ENCODE peak calls at places on chromosome 6, in five cellular contexts. One of them, this sample, is unnamed.

GRCh38 chr6:131182991-131183425 is 47.7 kb downstream of the AKAP7 start:
- DNase-seq in K562: peak
- DNase-seq in endothelial cell of umbilical vein: peak
- DNase-seq in A549: peak
- DNase-seq in GM12878: no peak
- DNase-seq in this sample: peak

GRCh38 chr6:142152731-142153130 is 5.7 kb downstream of the VTA1 start:
- DNase-seq in endothelial cell of umbilical vein: peak
- DNase-seq in A549: no peak
- DNase-seq in K562: no peak
- DNase-seq in GM12878: no peak
- DNase-seq in this sample: no peak

GRCh38 chr6:7341989-7342742 is 29.2 kb upstream of the SSR1 start:
- DNase-seq in A549: no peak
- DNase-seq in endothelial cell of umbilical vein: no peak
- DNase-seq in GM12878: no peak
- DNase-seq in K562: peak
- DNase-seq in this sample: peak

GRCh38 chr6:79711167-79711566 is 80.0 kb downstream of the SH3BGRL2 start:
- DNase-seq in K562: no peak
- DNase-seq in GM12878: no peak
- DNase-seq in endothelial cell of umbilical vein: no peak
- DNase-seq in A549: no peak
- DNase-seq in this sample: no peak

GRCh38 chr6:158707120-158707519 is 57.3 kb downstream of the SYTL3 start:
- DNase-seq in GM12878: no peak
- DNase-seq in endothelial cell of umbilical vein: peak
- DNase-seq in K562: peak
- DNase-seq in A549: peak
- DNase-seq in this sample: no peak

GRCh38 chr6:10412165-10412947 is 2.5 kb downstream of the TFAP2A start:
- DNase-seq in A549: peak
- DNase-seq in endothelial cell of umbilical vein: no peak
- DNase-seq in GM12878: no peak
- DNase-seq in K562: no peak
- DNase-seq in this sample: no peak

GRCh38 chr6:56902551-56903464 is 52.1 kb upstream of the BEND6 start:
- DNase-seq in K562: peak
- DNase-seq in A549: no peak
- DNase-seq in endothelial cell of umbilical vein: peak
- DNase-seq in GM12878: no peak
- DNase-seq in this sample: peak

GRCh38 chr6:26394289-26394688 is 7.8 kb upstream of the BTN3A1 start:
- DNase-seq in endothelial cell of umbilical vein: peak
- DNase-seq in K562: no peak
- DNase-seq in GM12878: no peak
- DNase-seq in A549: peak
- DNase-seq in this sample: peak

GRCh38 chr6:21263531-21264287 is 329.8 kb upstream of the SOX4 start:
- DNase-seq in endothelial cell of umbilical vein: no peak
- DNase-seq in A549: no peak
- DNase-seq in GM12878: peak
- DNase-seq in K562: peak
- DNase-seq in this sample: no peak

DNA sequence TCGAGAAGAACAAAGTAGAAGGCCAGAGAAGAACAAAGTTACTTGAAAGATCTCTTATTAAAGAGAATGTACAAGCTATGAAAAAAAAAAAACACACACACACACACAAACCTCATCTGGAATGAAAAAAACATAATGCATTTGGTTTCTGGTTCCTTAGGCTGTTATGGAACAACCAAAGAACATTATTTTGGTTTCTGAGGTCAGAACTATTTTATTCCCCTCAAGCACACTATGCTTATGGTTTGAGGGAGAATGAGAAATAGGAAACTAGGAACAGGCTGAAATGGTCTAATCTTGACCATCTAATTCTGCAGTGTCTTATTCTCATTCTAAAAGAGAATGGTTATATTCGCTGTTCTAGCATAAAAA is 8.8 kb downstream of the PRDM1 start:
- DNase-seq in A549: no peak
- DNase-seq in endothelial cell of umbilical vein: no peak
- DNase-seq in GM12878: no peak
- DNase-seq in K562: no peak
- DNase-seq in this sample: no peak
- H3K27ac ChIP-seq in A549: no peak
- H3K27ac ChIP-seq in endothelial cell of umbilical vein: no peak
- H3K27ac ChIP-seq in GM12878: no peak
- H3K27ac ChIP-seq in K562: no peak
- H3K27ac ChIP-seq in this sample: no peak

GRCh38 chr6:50998905-50999304 is 180.2 kb downstream of the TFAP2B start:
- DNase-seq in K562: no peak
- DNase-seq in endothelial cell of umbilical vein: no peak
- DNase-seq in A549: no peak
- DNase-seq in GM12878: no peak
- DNase-seq in this sample: no peak
- TF ChIP-seq MYC in K562: no peak
- TF ChIP-seq MYC in endothelial cell of umbilical vein: no peak
- TF ChIP-seq MYC in A549: no peak
- TF ChIP-seq MYC in GM12878: no peak
- TF ChIP-seq MYC in this sample: no peak

DNA sequence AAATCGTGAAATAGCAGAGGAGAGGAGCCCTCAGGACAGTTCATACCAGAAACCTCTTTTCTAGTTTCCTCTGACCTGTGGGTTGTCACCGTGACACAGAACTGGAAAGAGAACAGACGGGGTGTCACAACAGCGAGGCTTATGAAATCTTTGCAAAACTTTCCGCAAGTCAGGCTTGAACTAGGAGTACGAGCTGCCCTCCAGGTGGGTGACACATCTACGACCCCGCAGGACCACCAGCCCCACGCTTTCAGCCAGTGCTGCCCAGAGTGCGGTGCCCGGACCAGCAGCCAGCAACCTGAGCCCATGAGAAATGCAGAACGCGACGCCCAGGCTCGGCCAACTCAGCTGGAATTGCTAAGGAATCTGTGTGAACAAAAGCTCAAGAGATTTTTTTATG is 30.8 kb downstream of the WRNIP1 start:
- DNase-seq in GM12878: no peak
- DNase-seq in A549: no peak
- DNase-seq in K562: no peak
- DNase-seq in endothelial cell of umbilical vein: no peak
- DNase-seq in this sample: no peak
- H3K27ac ChIP-seq in GM12878: no peak
- H3K27ac ChIP-seq in A549: no peak
- H3K27ac ChIP-seq in K562: no peak
- H3K27ac ChIP-seq in endothelial cell of umbilical vein: no peak
- H3K27ac ChIP-seq in this sample: no peak

GRCh38 chr6:168962886-168963285 is 290.8 kb downstream of the THBS2 start:
- DNase-seq in A549: no peak
- DNase-seq in GM12878: no peak
- DNase-seq in endothelial cell of umbilical vein: no peak
- DNase-seq in K562: no peak
- DNase-seq in this sample: no peak
- TF ChIP-seq MYC in A549: no peak
- TF ChIP-seq MYC in GM12878: no peak
- TF ChIP-seq MYC in endothelial cell of umbilical vein: no peak
- TF ChIP-seq MYC in K562: no peak
- TF ChIP-seq MYC in this sample: no peak

GRCh38 chr6:117989086-117989485 is 82.0 kb downstream of the SLC35F1 start:
- DNase-seq in endothelial cell of umbilical vein: no peak
- DNase-seq in A549: no peak
- DNase-seq in K562: no peak
- DNase-seq in GM12878: no peak
- DNase-seq in this sample: no peak

GRCh38 chr6:117992856-117993255 is 85.8 kb downstream of the SLC35F1 start:
- DNase-seq in K562: no peak
- DNase-seq in A549: no peak
- DNase-seq in GM12878: no peak
- DNase-seq in endothelial cell of umbilical vein: no peak
- DNase-seq in this sample: no peak
- H3K27ac ChIP-seq in K562: no peak
- H3K27ac ChIP-seq in A549: no peak
- H3K27ac ChIP-seq in GM12878: no peak
- H3K27ac ChIP-seq in endothelial cell of umbilical vein: no peak
- H3K27ac ChIP-seq in this sample: no peak

GRCh38 chr6:161168281-161168891 is 105.5 kb downstream of the AGPAT4 start:
- DNase-seq in endothelial cell of umbilical vein: peak
- DNase-seq in A549: peak
- DNase-seq in GM12878: no peak
- DNase-seq in K562: no peak
- DNase-seq in this sample: no peak
- TF ChIP-seq MYC in endothelial cell of umbilical vein: peak
- TF ChIP-seq MYC in A549: no peak
- TF ChIP-seq MYC in GM12878: no peak
- TF ChIP-seq MYC in K562: peak
- TF ChIP-seq MYC in this sample: no peak

DNA sequence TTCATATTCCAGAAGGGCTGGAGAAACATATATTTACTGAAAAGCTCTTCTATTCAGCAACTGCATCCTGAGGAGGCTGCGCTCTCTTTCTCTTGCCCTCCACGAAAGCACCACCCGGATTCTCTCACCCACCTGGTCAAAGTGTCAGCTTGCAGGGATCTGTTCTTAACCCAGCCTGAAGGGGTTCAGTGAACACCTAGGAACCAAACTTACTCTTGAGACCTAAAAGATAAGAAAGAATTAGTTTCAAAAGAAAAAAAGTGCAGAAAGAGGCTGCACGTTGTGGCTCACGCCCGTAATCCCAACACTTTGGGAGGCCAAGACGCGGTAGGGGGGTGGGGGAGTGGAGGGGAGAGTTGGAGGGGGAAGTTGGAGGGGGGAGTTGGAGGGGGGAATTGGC is 18.5 kb downstream of the GPX5 start:
- DNase-seq in GM12878: no peak
- DNase-seq in K562: no peak
- DNase-seq in endothelial cell of umbilical vein: no peak
- DNase-seq in A549: no peak
- DNase-seq in this sample: no peak
- H3K27ac ChIP-seq in GM12878: no peak
- H3K27ac ChIP-seq in K562: peak
- H3K27ac ChIP-seq in endothelial cell of umbilical vein: no peak
- H3K27ac ChIP-seq in A549: peak
- H3K27ac ChIP-seq in this sample: no peak

GRCh38 chr6:144350176-144350575 is 65.0 kb downstream of the UTRN start:
- DNase-seq in A549: no peak
- DNase-seq in GM12878: no peak
- DNase-seq in endothelial cell of umbilical vein: no peak
- DNase-seq in K562: no peak
- DNase-seq in this sample: no peak
- TF ChIP-seq MYC in A549: no peak
- TF ChIP-seq MYC in GM12878: no peak
- TF ChIP-seq MYC in endothelial cell of umbilical vein: no peak
- TF ChIP-seq MYC in K562: no peak
- TF ChIP-seq MYC in this sample: no peak

GRCh38 chr6:88174906-88175305 is 8.8 kb upstream of the CNR1 start:
- DNase-seq in A549: no peak
- DNase-seq in endothelial cell of umbilical vein: no peak
- DNase-seq in K562: no peak
- DNase-seq in GM12878: no peak
- DNase-seq in this sample: no peak
- H3K27ac ChIP-seq in A549: no peak
- H3K27ac ChIP-seq in endothelial cell of umbilical vein: no peak
- H3K27ac ChIP-seq in K562: no peak
- H3K27ac ChIP-seq in GM12878: no peak
- H3K27ac ChIP-seq in this sample: no peak

This sample was measured in HepG2.